ENCODE peak calls at places on chromosomes 6 and 20, in six cellular contexts. I is trophoblast cell, D is IMR-90, Y is OCI-LY7, J is astrocyte, P is neural progenitor cell. T is an unnamed sample.

GRCh38 chr20:10863337-10864060 is 189.7 kb upstream of the JAG1 start:
- DNase-seq in I (no peak), D (peak; percentile 90), Y (no peak), J (peak; percentile 87), P (no peak), T (no peak)

GRCh38 chr6:168427184-168427583 is 13.8 kb upstream of the SMOC2 start:
- DNase-seq in I (no peak), D (no peak), Y (no peak), J (no peak), P (no peak), T (no peak)

GRCh38 chr6:44009425-44010321 is 117.6 kb downstream of the MRPL14 start:
- DNase-seq in I (no peak), D (peak; percentile 29), Y (no peak), J (peak; percentile 65), P (no peak), T (no peak)

GRCh38 chr6:18088419-18089296 is 33.8 kb downstream of the NHLRC1 start:
- DNase-seq in I (no peak), D (no peak), Y (no peak), J (no peak), P (no peak), T (no peak)

GRCh38 chr6:158999154-158999668 is 791 bp downstream of the RSPH3 start:
- DNase-seq in I (no peak), D (peak; percentile 8), Y (no peak), J (peak; percentile 3), P (no peak), T (no peak)

GRCh38 chr6:108156180-108156937 is 9.5 kb upstream of the NR2E1 start:
- DNase-seq in I (no peak), D (no peak), Y (no peak), J (no peak), P (peak; percentile 65), T (no peak)

GRCh38 chr6:168047841-168048723 is 30.9 kb downstream of the FRMD1 start:
- DNase-seq in I (no peak), D (no peak), Y (no peak), J (no peak), P (no peak), T (no peak)

GRCh38 chr6:91731939-91732338 is 1145.1 kb upstream of the MAP3K7 start:
- DNase-seq in I (no peak), D (no peak), Y (no peak), J (no peak), P (no peak), T (no peak)

GRCh38 chr20:53269380-53269779 is 297.2 kb downstream of the TSHZ2 start:
- DNase-seq in I (no peak), D (no peak), Y (no peak), J (no peak), P (no peak), T (no peak)

GRCh38 chr6:17035994-17036393 is 65.9 kb upstream of the STMND1 start:
- DNase-seq in I (no peak), D (no peak), Y (no peak), J (no peak), P (no peak), T (no peak)

GRCh38 chr6:81262656-81263055 is 489.8 kb downstream of the TENT5A start:
- DNase-seq in I (no peak), D (no peak), Y (no peak), J (no peak), P (no peak), T (no peak)

GRCh38 chr6:123715243-123715863 is 78.6 kb upstream of the TRDN start:
- DNase-seq in I (peak; percentile 60), D (no peak), Y (peak; percentile 24), J (no peak), P (peak; percentile 56), T (no peak)

GRCh38 chr6:84853901-84854300 is 89.5 kb upstream of the TBX18 start:
- DNase-seq in I (no peak), D (no peak), Y (no peak), J (no peak), P (no peak), T (no peak)

GRCh38 chr6:105432797-105433196 is 29.9 kb upstream of the PREP start:
- DNase-seq in I (peak; percentile 94), D (peak; percentile 83), Y (no peak), J (peak; percentile 89), P (no peak), T (no peak)

GRCh38 chr20:44721785-44722054 is 6.6 kb downstream of the CCN5 start:
- DNase-seq in I (no peak), D (no peak), Y (no peak), J (no peak), P (no peak), T (no peak)

GRCh38 chr6:54813901-54814300 is 32.7 kb upstream of the FAM83B start:
- DNase-seq in I (peak; percentile 12), D (peak; percentile 68), Y (no peak), J (peak; percentile 61), P (no peak), T (no peak)

DNA sequence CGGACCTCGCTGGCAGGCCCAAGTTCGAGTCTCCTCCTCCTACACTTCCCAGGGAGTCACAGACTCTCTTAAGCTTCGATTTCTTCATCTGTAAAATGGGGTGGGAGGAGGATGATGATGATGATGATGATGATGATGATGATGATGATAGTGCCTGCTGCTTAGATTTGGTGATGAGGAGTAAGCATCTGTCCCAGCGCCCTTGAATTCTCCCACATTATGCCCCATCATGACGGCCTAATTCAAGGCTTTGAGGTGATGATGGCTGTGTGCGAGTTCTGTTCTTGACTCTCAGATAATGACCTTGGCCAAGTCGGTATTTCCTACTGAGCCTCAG is 487 bp upstream of the KIAA1755 start:
- DNase-seq in I (no peak), D (no peak), Y (no peak), J (no peak), P (no peak), T (no peak)
- H3K4me3 ChIP-seq in I (no peak overlapping the region), D (peak overlapping the region; percentile 35), Y (no peak overlapping the region), J (peak overlapping the region; percentile 47), P (peak overlapping the region; percentile 51), T (no peak overlapping the region)

DNA sequence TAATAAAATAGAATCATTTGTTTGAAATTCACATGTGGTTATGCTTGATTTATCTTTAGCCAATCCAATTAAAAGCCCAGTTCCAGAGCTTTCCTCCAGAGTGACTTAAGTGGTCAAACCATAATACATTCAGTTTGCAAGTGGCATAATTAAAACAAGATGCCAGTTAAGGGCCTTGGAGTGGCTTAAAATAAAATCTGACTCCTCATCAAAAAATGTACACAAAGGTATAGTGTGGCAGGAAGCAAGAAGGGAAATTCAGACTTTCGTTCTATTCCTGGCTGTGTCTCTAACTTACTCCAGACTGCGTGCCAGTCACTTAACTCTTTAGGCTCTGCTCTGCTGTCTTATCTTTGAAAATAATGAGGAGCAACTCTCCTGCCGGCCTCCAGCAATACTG is 251.3 kb upstream of the PRND start:
- DNase-seq in I (no peak), D (peak; percentile 87), Y (no peak), J (peak; percentile 78), P (no peak), T (no peak)
- H2AFZ ChIP-seq in I (no peak overlapping the region), D (no peak overlapping the region), Y (no peak overlapping the region), J (no peak overlapping the region), P (no peak overlapping the region), T (no peak overlapping the region)

GRCh38 chr20:63178445-63178818 is 37.5 kb downstream of the YTHDF1 start:
- DNase-seq in I (no peak), D (no peak), Y (no peak), J (no peak), P (peak; percentile 93), T (no peak)
- H3K4me3 ChIP-seq in I (no peak overlapping the region), D (no peak overlapping the region), Y (no peak overlapping the region), J (no peak overlapping the region), P (peak overlapping the region; percentile 49), T (no peak overlapping the region)

DNA sequence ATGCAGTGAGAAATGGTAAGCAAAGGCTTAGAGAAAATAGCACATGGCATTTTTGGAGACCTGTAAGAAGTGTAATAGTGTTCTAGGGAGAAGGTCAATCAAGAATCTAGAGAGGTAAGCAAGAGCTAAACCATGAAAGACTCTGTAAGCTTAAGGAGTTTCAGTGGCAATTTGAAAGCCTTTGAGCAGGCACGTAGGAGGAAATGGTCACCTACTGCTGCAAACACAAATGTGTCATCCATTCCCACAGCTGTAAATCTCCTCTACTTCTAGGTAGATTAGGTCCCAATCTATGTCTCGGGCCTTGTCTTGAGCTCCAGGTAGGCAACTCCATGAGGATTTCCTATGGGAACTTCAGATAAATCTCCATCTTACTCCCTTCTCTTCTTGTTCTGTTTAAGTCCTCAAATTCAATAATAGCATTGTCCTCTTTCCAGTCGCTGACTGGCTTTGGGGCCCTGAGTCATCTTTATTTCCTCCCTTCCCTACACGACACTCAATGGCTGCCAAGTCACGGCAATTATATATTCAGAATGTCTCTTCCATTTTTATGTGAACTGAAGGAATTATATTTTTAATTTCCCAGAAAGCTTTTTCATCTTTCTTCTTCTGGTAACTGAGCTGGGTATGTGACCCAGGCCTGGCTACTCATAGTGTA is 24.2 kb upstream of the PAQR8 start:
- DNase-seq in I (no peak), D (no peak), Y (no peak), J (no peak), P (no peak), T (no peak)
- H2AFZ ChIP-seq in I (no peak overlapping the region), D (no peak overlapping the region), Y (peak overlapping the region; percentile 18), J (no peak overlapping the region), P (no peak overlapping the region), T (no peak overlapping the region)

GRCh38 chr6:5904527-5904926 is 102.2 kb downstream of the NRN1 start:
- DNase-seq in I (no peak), D (no peak), Y (no peak), J (no peak), P (no peak), T (no peak)

GRCh38 chr6:5906340-5906670 is 100.4 kb downstream of the NRN1 start:
- DNase-seq in I (no peak), D (no peak), Y (no peak), J (no peak), P (no peak), T (no peak)

GRCh38 chr6:5906842-5907241 is 99.9 kb downstream of the NRN1 start:
- DNase-seq in I (no peak), D (no peak), Y (no peak), J (no peak), P (no peak), T (no peak)

DNA sequence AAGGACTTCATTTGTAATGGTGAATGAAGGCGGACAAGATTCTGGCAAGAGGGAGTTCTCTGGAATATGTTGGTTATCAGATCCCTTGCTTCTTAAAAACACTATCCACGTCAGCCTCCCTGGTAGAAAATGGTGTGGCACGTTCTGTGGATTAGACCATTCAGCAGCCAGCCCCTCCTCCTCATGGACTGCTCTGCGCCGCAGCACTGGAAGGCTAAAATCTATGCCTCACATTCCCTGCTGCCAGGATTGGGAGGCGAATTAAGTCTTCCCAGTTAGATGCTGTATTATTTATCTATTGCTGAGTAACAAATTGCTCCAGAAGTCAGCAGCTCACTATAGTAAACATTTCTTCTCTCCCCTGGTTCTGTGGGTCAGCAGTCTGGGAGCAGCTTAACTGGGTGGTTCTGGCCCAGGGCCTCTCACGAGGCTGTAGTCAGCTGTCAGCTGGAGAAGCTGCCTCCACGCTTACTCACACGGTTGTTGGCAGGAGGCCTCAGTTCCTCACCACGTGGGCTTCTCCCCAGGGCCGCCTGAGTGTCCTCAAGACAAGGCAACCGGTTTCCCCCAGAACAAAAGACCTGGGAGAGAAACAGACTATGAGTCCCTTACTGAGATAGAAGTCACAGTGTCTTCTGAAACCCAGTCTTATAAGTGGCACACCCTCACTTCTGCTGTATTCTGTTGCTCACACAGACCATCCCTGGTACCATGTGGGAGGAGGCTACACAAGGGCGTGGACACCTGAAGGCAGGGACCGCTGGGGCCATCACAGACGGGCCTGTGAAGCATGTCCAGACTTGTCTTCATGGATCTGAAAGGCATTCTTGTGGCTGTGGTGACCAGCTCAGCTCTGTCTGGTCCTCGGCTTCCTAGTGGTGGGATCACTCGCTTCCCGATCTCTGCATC is 101.0 kb downstream of the NRN1 start:
- DNase-seq in I (no peak), D (peak; percentile 81), Y (no peak), J (peak; percentile 94), P (no peak), T (no peak)
- H3K4me3 ChIP-seq in I (no peak overlapping the region), D (no peak overlapping the region), Y (no peak overlapping the region), J (no peak overlapping the region), P (no peak overlapping the region), T (no peak overlapping the region)

T was measured in DND-41.